ENCODE peak calls at places on chromosomes 1 and 21, in five cellular contexts. One of them, this sample, is unnamed.

GRCh38 chr1:217224201-217224600 is 406.7 kb downstream of the GPATCH2 start:
- DNase-seq in neuronal stem cell: no peak
- DNase-seq in CD8-positive, alpha-beta memory T cell: no peak
- DNase-seq in amniotic stem cell: no peak
- DNase-seq in non-pigmented ciliary epithelial cell: no peak
- DNase-seq in this sample: no peak

GRCh38 chr1:246784621-246785535 is 60.7 kb downstream of the SCCPDH start:
- DNase-seq in neuronal stem cell: no peak
- DNase-seq in CD8-positive, alpha-beta memory T cell: peak
- DNase-seq in amniotic stem cell: no peak
- DNase-seq in non-pigmented ciliary epithelial cell: peak
- DNase-seq in this sample: peak

GRCh38 chr1:219988818-219989217 is 57.5 kb downstream of the EPRS1 start:
- DNase-seq in neuronal stem cell: no peak
- DNase-seq in CD8-positive, alpha-beta memory T cell: no peak
- DNase-seq in amniotic stem cell: no peak
- DNase-seq in non-pigmented ciliary epithelial cell: no peak
- DNase-seq in this sample: no peak

GRCh38 chr1:196302981-196303380 is 305.3 kb downstream of the KCNT2 start:
- DNase-seq in neuronal stem cell: peak
- DNase-seq in CD8-positive, alpha-beta memory T cell: no peak
- DNase-seq in amniotic stem cell: no peak
- DNase-seq in non-pigmented ciliary epithelial cell: no peak
- DNase-seq in this sample: no peak

GRCh38 chr1:27601771-27602509 is 2.0 kb downstream of the AHDC1 start:
- DNase-seq in neuronal stem cell: no peak
- DNase-seq in CD8-positive, alpha-beta memory T cell: no peak
- DNase-seq in amniotic stem cell: no peak
- DNase-seq in non-pigmented ciliary epithelial cell: no peak
- DNase-seq in this sample: peak

GRCh38 chr1:14599173-14599754 is 779 bp downstream of the KAZN start:
- DNase-seq in neuronal stem cell: peak
- DNase-seq in CD8-positive, alpha-beta memory T cell: no peak
- DNase-seq in amniotic stem cell: no peak
- DNase-seq in non-pigmented ciliary epithelial cell: no peak
- DNase-seq in this sample: peak

GRCh38 chr1:167083066-167083682 is 7.0 kb downstream of the GPA33 start:
- DNase-seq in neuronal stem cell: no peak
- DNase-seq in CD8-positive, alpha-beta memory T cell: no peak
- DNase-seq in amniotic stem cell: no peak
- DNase-seq in non-pigmented ciliary epithelial cell: no peak
- DNase-seq in this sample: no peak

GRCh38 chr1:162703708-162704107 is 71.4 kb downstream of the DDR2 start:
- DNase-seq in neuronal stem cell: no peak
- DNase-seq in CD8-positive, alpha-beta memory T cell: no peak
- DNase-seq in amniotic stem cell: no peak
- DNase-seq in non-pigmented ciliary epithelial cell: no peak
- DNase-seq in this sample: no peak

GRCh38 chr21:44389335-44389734 is 35.9 kb downstream of the TRPM2 start:
- DNase-seq in neuronal stem cell: no peak
- DNase-seq in CD8-positive, alpha-beta memory T cell: no peak
- DNase-seq in amniotic stem cell: no peak
- DNase-seq in non-pigmented ciliary epithelial cell: no peak
- DNase-seq in this sample: no peak

GRCh38 chr1:9890224-9890731 is 19.8 kb downstream of the CTNNBIP1 start:
- DNase-seq in neuronal stem cell: no peak
- DNase-seq in CD8-positive, alpha-beta memory T cell: no peak
- DNase-seq in amniotic stem cell: peak
- DNase-seq in non-pigmented ciliary epithelial cell: peak
- DNase-seq in this sample: no peak

GRCh38 chr1:226541631-226542622 is 6.6 kb upstream of the STUM start:
- DNase-seq in neuronal stem cell: no peak
- DNase-seq in CD8-positive, alpha-beta memory T cell: no peak
- DNase-seq in amniotic stem cell: no peak
- DNase-seq in non-pigmented ciliary epithelial cell: no peak
- DNase-seq in this sample: no peak

GRCh38 chr1:228058172-228058980 is 24.1 kb upstream of the ARF1 start:
- DNase-seq in neuronal stem cell: no peak
- DNase-seq in CD8-positive, alpha-beta memory T cell: no peak
- DNase-seq in amniotic stem cell: no peak
- DNase-seq in non-pigmented ciliary epithelial cell: no peak
- DNase-seq in this sample: peak

GRCh38 chr1:116820362-116820761 is 66.1 kb downstream of the CD2 start:
- DNase-seq in neuronal stem cell: no peak
- DNase-seq in CD8-positive, alpha-beta memory T cell: no peak
- DNase-seq in amniotic stem cell: no peak
- DNase-seq in non-pigmented ciliary epithelial cell: peak
- DNase-seq in this sample: no peak

GRCh38 chr1:220874201-220874655 is 5.0 kb upstream of the HLX start:
- DNase-seq in neuronal stem cell: no peak
- DNase-seq in CD8-positive, alpha-beta memory T cell: no peak
- DNase-seq in amniotic stem cell: peak
- DNase-seq in non-pigmented ciliary epithelial cell: no peak
- DNase-seq in this sample: no peak

GRCh38 chr1:20063861-20064292 is 6.1 kb upstream of the PLA2G5 start:
- DNase-seq in neuronal stem cell: no peak
- DNase-seq in CD8-positive, alpha-beta memory T cell: no peak
- DNase-seq in amniotic stem cell: no peak
- DNase-seq in non-pigmented ciliary epithelial cell: peak
- DNase-seq in this sample: no peak

GRCh38 chr21:42636535-42636914 is 16.9 kb upstream of the PDE9A start:
- DNase-seq in neuronal stem cell: no peak
- DNase-seq in CD8-positive, alpha-beta memory T cell: no peak
- DNase-seq in amniotic stem cell: no peak
- DNase-seq in non-pigmented ciliary epithelial cell: peak
- DNase-seq in this sample: no peak

GRCh38 chr1:172662464-172663109 is 3.7 kb downstream of the FASLG start:
- DNase-seq in neuronal stem cell: no peak
- DNase-seq in CD8-positive, alpha-beta memory T cell: peak
- DNase-seq in amniotic stem cell: no peak
- DNase-seq in non-pigmented ciliary epithelial cell: peak
- DNase-seq in this sample: peak

GRCh38 chr1:173267453-173267945 is 60.4 kb upstream of the TNFSF4 start:
- DNase-seq in neuronal stem cell: no peak
- DNase-seq in CD8-positive, alpha-beta memory T cell: no peak
- DNase-seq in amniotic stem cell: no peak
- DNase-seq in non-pigmented ciliary epithelial cell: peak
- DNase-seq in this sample: no peak

GRCh38 chr1:226436472-226436854 is 28.6 kb upstream of the PARP1 start:
- DNase-seq in neuronal stem cell: no peak
- DNase-seq in CD8-positive, alpha-beta memory T cell: no peak
- DNase-seq in amniotic stem cell: no peak
- DNase-seq in non-pigmented ciliary epithelial cell: no peak
- DNase-seq in this sample: no peak

GRCh38 chr1:53162621-53163020 is 20.2 kb upstream of the SLC1A7 start:
- DNase-seq in neuronal stem cell: no peak
- DNase-seq in CD8-positive, alpha-beta memory T cell: no peak
- DNase-seq in amniotic stem cell: no peak
- DNase-seq in non-pigmented ciliary epithelial cell: no peak
- DNase-seq in this sample: no peak